ENCODE peak calls at places on chromosome 20, in eight cellular contexts. S, M, J, C, I, O, R and L are unnamed samples.
A peak's percentile ranks its signal among the peaks of the same experiment; 100 is the strongest.

GRCh38 chr20:38551056-38551626 is 29.9 kb upstream of the ADIG start:
- DNase-seq in C (no peak), J (no peak), M (no peak), I (no peak), O (no peak), S (no peak), R (no peak), L (no peak)

GRCh38 chr20:32907886-32908285 is 49.2 kb downstream of the EFCAB8 start:
- DNase-seq in S (no peak), M (no peak), I (no peak), C (peak; percentile 26), J (no peak), R (peak; percentile 19), O (no peak), L (no peak)

GRCh38 chr20:2762578-2763131 is 37.8 kb downstream of the CPXM1 start:
- DNase-seq in O (no peak), C (no peak), M (no peak), R (no peak), I (no peak), J (no peak), S (no peak), L (no peak)

GRCh38 chr20:45470262-45470931 is 844 bp downstream of the WFDC2 start:
- DNase-seq in S (peak; percentile 64), J (peak; percentile 50), O (peak; percentile 25), M (peak; percentile 5), C (no peak), R (peak; percentile 40), I (peak; percentile 23), L (no peak)

GRCh38 chr20:43959079-43959919 is 44.6 kb downstream of the TOX2 start:
- DNase-seq in M (peak; percentile 53), S (peak; percentile 19), I (no peak), O (no peak), J (no peak), C (no peak), R (no peak), L (no peak)

GRCh38 chr20:52105045-52105572 is 86.5 kb downstream of the ZFP64 start:
- DNase-seq in I (no peak), C (no peak), S (peak; percentile 63), R (peak; percentile 14), J (peak; percentile 48), M (peak; percentile 54), O (no peak), L (no peak)

GRCh38 chr20:54550776-54551396 is 75.5 kb downstream of the DOK5 start:
- DNase-seq in M (peak; percentile 71), O (no peak), C (no peak), I (no peak), J (no peak), S (no peak), R (no peak), L (no peak)

GRCh38 chr20:44215125-44215524 is 4.6 kb upstream of the OSER1 start:
- DNase-seq in R (peak; percentile 64), I (peak; percentile 58), S (peak; percentile 73), J (peak; percentile 81), C (peak; percentile 62), M (peak; percentile 51), O (peak; percentile 70), L (peak; percentile 37)

GRCh38 chr20:53032021-53033001 is 60.2 kb downstream of the TSHZ2 start:
- DNase-seq in R (no peak), S (no peak), J (no peak), M (peak; percentile 99), I (no peak), C (no peak), O (peak; percentile 59), L (no peak)

GRCh38 chr20:63957004-63957689 is 931 bp upstream of the UCKL1 start:
- DNase-seq in O (peak; percentile 73), I (peak; percentile 74), S (peak; percentile 64), M (peak; percentile 65), J (peak; percentile 80), R (peak; percentile 69), C (peak; percentile 65), L (no peak)

GRCh38 chr20:63953764-63954429 is 2.3 kb downstream of the UCKL1 start:
- DNase-seq in J (no peak), O (no peak), C (no peak), I (no peak), M (no peak), R (no peak), S (no peak), L (no peak)

GRCh38 chr20:63956664-63957003 is 418 bp upstream of the UCKL1 start:
- DNase-seq in O (no peak), I (no peak), C (no peak), M (no peak), S (no peak), J (no peak), R (no peak), L (no peak)

GRCh38 chr20:63955846-63956663 is at the start of gene UCKL1:
- DNase-seq in O (peak; percentile 90), J (peak; percentile 95), C (peak; percentile 92), M (peak; percentile 89), R (peak; percentile 93), S (peak; percentile 94), I (peak; percentile 95), L (peak; percentile 80)

GRCh38 chr20:63955281-63955845 is 853 bp downstream of the UCKL1 start:
- DNase-seq in J (no peak), S (peak; percentile 52), I (peak; percentile 50), C (peak; percentile 53), M (peak; percentile 28), O (no peak), R (peak; percentile 65), L (no peak)
- TF ChIP-seq CTCF in J (no peak), S (peak; percentile 50), I (peak; percentile 31), C (peak; percentile 60), M (peak; percentile 36), O (peak; percentile 28), R (peak; percentile 62), L (peak; percentile 21)

GRCh38 chr20:62732766-62733165 is 24.1 kb downstream of the NTSR1 start:
- DNase-seq in M (no peak), C (no peak), J (no peak), S (no peak), I (no peak), R (no peak), O (no peak), L (no peak)

GRCh38 chr20:62734336-62734735 is 25.7 kb downstream of the NTSR1 start:
- DNase-seq in I (no peak), M (no peak), R (no peak), C (peak; percentile 2), S (no peak), J (no peak), O (no peak), L (no peak)

GRCh38 chr20:62733250-62733842 is 24.7 kb downstream of the NTSR1 start:
- DNase-seq in M (no peak), S (no peak), J (no peak), O (no peak), I (no peak), C (no peak), R (no peak), L (no peak)

GRCh38 chr20:62734881-62735280 is 26.2 kb downstream of the NTSR1 start:
- DNase-seq in C (peak; percentile 3), O (no peak), I (no peak), J (peak; percentile 21), R (no peak), S (no peak), M (no peak), L (no peak)

DNA sequence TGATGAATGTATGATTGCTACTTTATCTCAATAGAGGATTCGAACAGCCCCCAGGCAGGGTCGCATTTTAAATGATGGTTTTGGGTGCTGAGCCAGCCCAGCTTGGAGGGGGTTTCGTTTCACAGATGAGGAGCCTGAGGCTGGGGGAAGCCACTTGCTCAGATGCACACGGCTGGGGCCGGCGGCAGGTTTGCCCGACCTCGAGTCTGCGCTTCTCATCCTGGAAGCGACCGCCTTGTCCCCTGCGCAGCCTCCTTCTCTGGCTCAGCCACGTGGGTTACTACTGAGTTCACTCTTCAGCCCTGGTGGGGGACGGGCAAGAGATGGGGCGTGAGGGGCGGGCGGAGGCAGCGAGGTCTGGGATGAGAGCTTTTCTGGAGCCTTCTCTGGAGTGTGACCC is 25.3 kb downstream of the NTSR1 start:
- DNase-seq in J (peak; percentile 23), C (peak; percentile 6), R (no peak), O (no peak), M (no peak), S (no peak), I (no peak), L (no peak)
- H3K27ac ChIP-seq in J (no peak overlapping the region), C (no peak overlapping the region), R (no peak overlapping the region), O (no peak overlapping the region), M (no peak overlapping the region), S (no peak overlapping the region), I (no peak overlapping the region), L (no peak overlapping the region)

GRCh38 chr20:36105731-36106226 is 48.8 kb upstream of the EPB41L1 start:
- DNase-seq in J (no peak), O (no peak), I (no peak), R (no peak), C (no peak), M (no peak), S (no peak), L (no peak)
- H3K4me3 ChIP-seq in J (no peak overlapping the region), O (no peak overlapping the region), I (no peak overlapping the region), R (no peak overlapping the region), C (no peak overlapping the region), M (no peak overlapping the region), S (no peak overlapping the region), L (no peak overlapping the region)

GRCh38 chr20:1185781-1186334 is 1.1 kb upstream of the TMEM74B start:
- DNase-seq in I (peak; percentile 50), C (peak; percentile 37), O (no peak), J (no peak), S (peak; percentile 78), R (peak; percentile 59), M (peak; percentile 20), L (no peak)
- TF ChIP-seq CTCF in I (peak; percentile 40), C (peak; percentile 61), O (no peak), J (no peak), S (peak; percentile 67), R (peak; percentile 64), M (peak; percentile 41), L (peak; percentile 59)

DNA sequence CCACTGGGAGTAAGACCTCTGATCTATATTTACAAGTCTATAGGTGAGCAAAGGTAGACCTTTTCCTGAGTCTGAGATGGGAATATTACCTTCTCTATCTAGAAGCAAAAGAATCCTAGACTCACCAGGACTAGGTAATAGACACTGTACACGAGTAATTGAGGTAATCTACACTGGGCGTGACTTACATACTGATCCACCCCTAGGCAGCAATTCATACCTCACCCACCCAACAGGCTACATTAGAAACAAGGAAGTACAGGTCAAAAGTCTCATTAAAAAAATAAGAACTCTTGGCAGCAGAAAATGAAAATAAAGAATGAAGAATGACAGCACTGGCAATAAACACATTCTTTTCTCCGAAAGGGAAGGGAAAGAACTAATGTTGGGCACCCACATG is 7.6 kb downstream of the CSNK2A1 start:
- DNase-seq in S (no peak), C (no peak), J (no peak), M (peak; percentile 33), I (no peak), O (no peak), R (no peak), L (no peak)
- H3K27ac ChIP-seq in S (no peak overlapping the region), C (no peak overlapping the region), J (no peak overlapping the region), M (no peak overlapping the region), I (no peak overlapping the region), O (no peak overlapping the region), R (no peak overlapping the region), L (no peak overlapping the region)

GRCh38 chr20:7798176-7798575 is 142.1 kb downstream of the HAO1 start:
- DNase-seq in O (no peak), R (no peak), M (no peak), J (no peak), C (no peak), S (no peak), I (no peak), L (no peak)
- H3K4me3 ChIP-seq in O (no peak overlapping the region), R (no peak overlapping the region), M (no peak overlapping the region), J (no peak overlapping the region), C (no peak overlapping the region), S (no peak overlapping the region), I (no peak overlapping the region), L (no peak overlapping the region)

GRCh38 chr20:19992996-19993908 is 23.9 kb upstream of the NAA20 start:
- DNase-seq in R (no peak), I (no peak), C (no peak), O (no peak), J (peak; percentile 59), S (no peak), M (peak; percentile 95), L (peak; percentile 65)
- TF ChIP-seq CTCF in R (no peak), I (no peak), C (no peak), O (no peak), J (no peak), S (no peak), M (no peak), L (no peak)